ENCODE peak calls at places on chromosome 16, in five cellular contexts. G is heart left ventricle, C is Peyer's patch, E is stomach, L is transverse colon. J is an unnamed sample.

GRCh38 chr16:55041540-55042234 is 111.0 kb downstream of the IRX5 start:
- DNase-seq in G (no peak), C (no peak), E (no peak), L (no peak), J (no peak)

GRCh38 chr16:64089697-64090096 is 1032.2 kb downstream of the CDH11 start:
- DNase-seq in G (no peak), C (no peak), E (no peak), L (no peak), J (no peak)

GRCh38 chr16:85392756-85393673 is 220.1 kb upstream of the GSE1 start:
- DNase-seq in G (no peak), C (peak; percentile 42), E (no peak), L (no peak), J (no peak)

GRCh38 chr16:73202176-73202729 is 154.3 kb upstream of the ZFHX3 start:
- DNase-seq in G (peak; percentile 32), C (peak; percentile 82), E (no peak), L (peak; percentile 79), J (no peak)

GRCh38 chr16:55559933-55560516 is 6.5 kb upstream of the CAPNS2 start:
- DNase-seq in G (no peak), C (no peak), E (no peak), L (no peak), J (no peak)

GRCh38 chr16:14407786-14408399 is 222.2 kb downstream of the PARN start:
- DNase-seq in G (no peak), C (no peak), E (no peak), L (no peak), J (no peak)

GRCh38 chr16:77062878-77063566 is 128.0 kb upstream of the MON1B start:
- DNase-seq in G (no peak), C (no peak), E (no peak), L (no peak), J (no peak)

GRCh38 chr16:265711-266110 is 10.0 kb downstream of the RGS11 start:
- DNase-seq in G (no peak), C (peak; percentile 79), E (peak; percentile 49), L (no peak), J (no peak)

GRCh38 chr16:81315271-81316175 is 761 bp downstream of the GAN start:
- DNase-seq in G (peak; percentile 67), C (peak; percentile 75), E (peak; percentile 68), L (peak; percentile 68), J (peak; percentile 89)

GRCh38 chr16:70429888-70430666 is 8.8 kb downstream of the ST3GAL2 start:
- DNase-seq in G (no peak), C (no peak), E (no peak), L (no peak), J (no peak)

GRCh38 chr16:68381363-68381724 is 67.0 kb downstream of the SMPD3 start:
- DNase-seq in G (no peak), C (no peak), E (no peak), L (no peak), J (no peak)

GRCh38 chr16:68069511-68070248 is 15.5 kb upstream of the NFATC3 start:
- DNase-seq in G (peak; percentile 78), C (peak; percentile 82), E (no peak), L (peak; percentile 78), J (no peak)

GRCh38 chr16:81711609-81712329 is 67.3 kb upstream of the PLCG2 start:
- DNase-seq in G (no peak), C (no peak), E (no peak), L (peak; percentile 41), J (no peak)

GRCh38 chr16:49876716-49877129 is 20.8 kb upstream of the ZNF423 start:
- DNase-seq in G (peak; percentile 85), C (peak; percentile 82), E (peak; percentile 68), L (peak; percentile 86), J (no peak)

GRCh38 chr16:57125969-57126368 is 33.6 kb downstream of the CPNE2 start:
- DNase-seq in G (no peak), C (no peak), E (no peak), L (no peak), J (no peak)

GRCh38 chr16:55077231-55077630 is 146.6 kb downstream of the IRX5 start:
- DNase-seq in G (no peak), C (no peak), E (no peak), L (no peak), J (peak; percentile 49)

GRCh38 chr16:75272097-75272548 is 20.7 kb upstream of the BCAR1 start:
- DNase-seq in G (no peak), C (no peak), E (no peak), L (no peak), J (no peak)

GRCh38 chr16:10039220-10040096 is 142.8 kb downstream of the GRIN2A start:
- DNase-seq in G (peak; percentile 37), C (no peak), E (no peak), L (no peak), J (no peak)

GRCh38 chr16:57023541-57024249 is 34.3 kb downstream of the NLRC5 start:
- DNase-seq in G (no peak), C (peak; percentile 72), E (no peak), L (no peak), J (no peak)

GRCh38 chr16:15644306-15644961 is 1.5 kb upstream of the MARF1 start:
- DNase-seq in G (no peak), C (no peak), E (no peak), L (peak; percentile 38), J (no peak)

GRCh38 chr16:88455610-88456355 is 2.7 kb downstream of the ZFPM1 start:
- DNase-seq in G (no peak), C (peak; percentile 79), E (peak; percentile 49), L (peak; percentile 61), J (no peak)

DNA sequence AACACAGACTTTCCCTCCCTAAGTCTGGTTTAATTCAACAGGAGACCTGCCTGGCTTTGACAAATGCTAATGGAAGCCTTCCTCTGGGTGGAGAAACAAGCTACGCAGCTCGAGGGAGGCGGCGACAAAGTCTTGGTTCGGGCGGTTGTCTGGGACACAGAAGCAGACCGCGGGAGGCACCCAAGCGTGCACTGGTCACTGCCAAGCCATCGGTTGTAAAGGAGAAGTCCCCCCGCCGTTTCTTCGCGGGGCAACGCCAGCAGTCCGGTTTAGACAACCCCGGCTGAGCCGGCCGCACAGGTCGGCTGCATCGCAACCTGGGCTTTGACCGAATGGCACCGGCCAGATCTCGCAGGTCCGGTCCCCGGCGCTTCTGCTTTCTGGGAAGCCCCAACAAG is 586 bp downstream of the GLYR1 start:
- DNase-seq in G (peak; percentile 61), C (peak; percentile 72), E (peak; percentile 66), L (peak; percentile 71), J (peak; percentile 89)
- TF ChIP-seq POLR2A in G (no peak), C (peak; percentile 11), E (no peak), L (no peak), J (no peak)

GRCh38 chr16:86565644-86566511 is 751 bp upstream of the FOXC2 start:
- DNase-seq in G (no peak), C (no peak), E (no peak), L (no peak), J (no peak)

GRCh38 chr16:86562356-86562755 is 4.3 kb upstream of the FOXC2 start:
- DNase-seq in G (no peak), C (no peak), E (no peak), L (no peak), J (no peak)

GRCh38 chr16:86565181-86565631 is 1.4 kb upstream of the FOXC2 start:
- DNase-seq in G (no peak), C (no peak), E (no peak), L (no peak), J (no peak)

GRCh38 chr16:86566601-86566965 is at the start of gene FOXC2:
- DNase-seq in G (peak; percentile 92), C (peak; percentile 77), E (peak; percentile 54), L (peak; percentile 54), J (peak; percentile 95)

GRCh38 chr16:86563489-86564345 is 2.9 kb upstream of the FOXC2 start:
- DNase-seq in G (peak; percentile 91), C (peak; percentile 96), E (peak; percentile 94), L (peak; percentile 91), J (peak; percentile 92)
- H3K4me3 ChIP-seq in G (peak overlapping the region; percentile 21), C (peak overlapping the region; percentile 26), E (no peak overlapping the region), L (peak overlapping the region; percentile 23), J (no peak overlapping the region)

DNA sequence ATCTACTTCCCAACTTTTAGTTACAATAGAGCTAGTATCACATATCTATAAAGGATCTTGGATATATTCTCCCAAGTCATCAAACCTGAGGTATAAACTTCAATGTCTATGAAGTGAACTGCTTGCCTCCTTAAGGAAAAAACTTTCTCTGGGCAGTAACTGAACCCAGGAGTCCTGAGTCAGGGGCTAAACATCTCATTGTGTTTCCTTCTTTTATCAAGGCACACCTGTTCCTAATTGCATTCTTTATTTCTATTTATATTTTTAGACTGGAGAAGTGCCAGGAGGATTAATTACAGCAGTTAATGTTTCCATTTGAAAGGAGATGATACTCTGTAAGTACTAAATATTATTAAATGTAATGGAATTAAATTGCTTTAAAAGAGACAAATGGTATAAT is 98.6 kb downstream of the CDH8 start:
- DNase-seq in G (no peak), C (no peak), E (no peak), L (no peak), J (no peak)
- TF ChIP-seq CTCF in G (no peak), C (no peak), E (no peak), L (no peak), J (no peak)

GRCh38 chr16:3400779-3401688 is at the start of the genes ZNF174 and ZSCAN32:
- DNase-seq in G (peak; percentile 99), C (peak; percentile 100), E (peak; percentile 99), L (peak; percentile 99), J (peak; percentile 99)
- TF ChIP-seq POLR2A in G (peak; percentile 76), C (peak; percentile 50), E (no peak), L (peak; percentile 77), J (no peak)

DNA sequence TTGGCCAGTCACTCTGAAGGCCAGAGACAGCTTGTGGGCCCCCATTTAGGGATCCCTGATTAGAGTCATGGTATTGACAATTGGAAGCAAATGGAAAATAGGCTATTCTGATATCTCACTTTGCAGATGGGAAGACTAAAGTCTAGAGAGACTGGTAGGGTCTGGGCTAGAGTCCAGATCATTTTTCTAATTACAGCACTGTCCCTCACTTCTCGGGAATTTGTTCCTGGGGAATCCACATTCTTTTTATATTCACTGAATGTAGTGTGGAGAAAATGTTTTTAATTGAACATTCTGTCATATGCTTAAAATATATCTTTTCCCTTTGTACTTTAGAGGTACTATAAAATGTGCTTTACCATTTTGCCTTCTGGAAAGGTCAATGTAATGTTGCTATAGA is 1.1 kb downstream of the KATNIP start:
- DNase-seq in G (no peak), C (no peak), E (no peak), L (no peak), J (no peak)
- H3K4me3 ChIP-seq in G (peak overlapping the region; percentile 97), C (no peak overlapping the region), E (peak overlapping the region; percentile 97), L (peak overlapping the region; percentile 82), J (no peak overlapping the region)

GRCh38 chr16:25217921-25218320 is 1.2 kb downstream of the AQP8 start:
- DNase-seq in G (no peak), C (no peak), E (no peak), L (no peak), J (no peak)

GRCh38 chr16:25213709-25214416 is 2.9 kb upstream of the AQP8 start:
- DNase-seq in G (no peak), C (no peak), E (no peak), L (no peak), J (no peak)

GRCh38 chr16:25210758-25211157 is 6.0 kb upstream of the AQP8 start:
- DNase-seq in G (no peak), C (no peak), E (no peak), L (no peak), J (no peak)

GRCh38 chr16:25217119-25217511 is 368 bp downstream of the AQP8 start:
- DNase-seq in G (no peak), C (no peak), E (no peak), L (no peak), J (no peak)

GRCh38 chr16:25212636-25213035 is 4.1 kb upstream of the AQP8 start:
- DNase-seq in G (no peak), C (no peak), E (no peak), L (no peak), J (no peak)
- TF ChIP-seq CTCF in G (no peak), C (no peak), E (no peak), L (no peak), J (no peak)

GRCh38 chr16:84144859-84145639 is at the start of the genes DNAAF1 and HSDL1:
- DNase-seq in G (peak; percentile 93), C (peak; percentile 95), E (peak; percentile 95), L (peak; percentile 94), J (peak; percentile 97)
- TF ChIP-seq POLR2A in G (peak; percentile 76), C (peak; percentile 27), E (no peak), L (no peak), J (no peak)

J was measured in lower leg skin.